ENCODE peak calls at places on chromosomes 13 and 19, in four cellular contexts. E is fibroblast of villous mesenchyme, F is cardiac muscle cell, K is H7. C is an unnamed sample.

GRCh38 chr13:64333888-64334287 is 2896.2 kb downstream of the PCDH9 start:
- DNase-seq in E (no peak), F (no peak), K (no peak), C (no peak)

GRCh38 chr19:38907670-38908069 is 4.3 kb downstream of the CCER2 start:
- DNase-seq in E (no peak), F (no peak), K (peak; percentile 31), C (no peak)

GRCh38 chr13:107421028-107421427 is 794.3 kb downstream of the LIG4 start:
- DNase-seq in E (peak; percentile 71), F (no peak), K (no peak), C (no peak)

GRCh38 chr13:112716841-112717520 is 27.1 kb downstream of the ATP11A start:
- DNase-seq in E (no peak), F (no peak), K (no peak), C (peak; percentile 24)

GRCh38 chr13:90362718-90363117 is 984.8 kb upstream of the MIR17HG start:
- DNase-seq in E (no peak), F (no peak), K (no peak), C (no peak)

GRCh38 chr19:43560687-43561086 is 14.6 kb downstream of the XRCC1 start:
- DNase-seq in E (peak; percentile 12), F (no peak), K (peak; percentile 76), C (no peak)

GRCh38 chr19:33063356-33064116 is 1.2 kb downstream of the RHPN2 start:
- DNase-seq in E (peak; percentile 21), F (peak; percentile 49), K (peak; percentile 71), C (no peak)

GRCh38 chr13:78603240-78603947 is at the start of gene POU4F1:
- DNase-seq in E (no peak), F (peak; percentile 71), K (peak; percentile 94), C (no peak)

GRCh38 chr13:27917121-27917947 is 2.5 kb upstream of the PDX1 start:
- DNase-seq in E (no peak), F (no peak), K (peak; percentile 67), C (no peak)

GRCh38 chr13:20566424-20566916 is 487 bp upstream of the IFT88 start:
- DNase-seq in E (peak; percentile 84), F (no peak), K (no peak), C (no peak)

GRCh38 chr13:98065468-98065867 is 77.4 kb upstream of the FARP1 start:
- DNase-seq in E (no peak), F (no peak), K (no peak), C (no peak)

GRCh38 chr13:61812286-61812685 is 396.6 kb upstream of the PCDH20 start:
- DNase-seq in E (no peak), F (no peak), K (no peak), C (no peak)

GRCh38 chr19:43818500-43818899 is 8.6 kb upstream of the ZNF283 start:
- DNase-seq in E (no peak), F (no peak), K (no peak), C (no peak)

GRCh38 chr13:23743269-23743668 is 145.9 kb downstream of the MIPEP start:
- DNase-seq in E (no peak), F (no peak), K (no peak), C (no peak)

DNA sequence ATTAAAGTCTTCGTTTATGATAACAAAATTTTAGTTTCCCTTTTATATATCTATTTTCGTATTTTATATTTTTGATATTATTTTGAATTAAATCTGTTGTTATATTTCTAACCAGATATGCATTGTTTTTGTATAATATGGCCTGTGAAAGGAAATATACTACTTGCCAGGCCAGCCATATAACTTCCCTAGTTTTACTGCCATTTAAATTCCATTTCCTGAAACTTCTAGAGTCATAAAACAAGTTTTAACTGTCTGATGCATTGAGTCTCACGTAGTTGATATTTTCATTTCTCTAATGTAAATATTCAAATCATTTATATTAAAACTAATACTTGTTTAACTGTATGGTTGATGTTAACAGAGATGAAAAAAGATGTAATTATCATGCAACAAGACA is 13.5 kb downstream of the ESD start:
- DNase-seq in E (no peak), F (no peak), K (no peak), C (no peak)
- H3K4me3 ChIP-seq in E (no peak overlapping the region), F (no peak overlapping the region), K (no peak overlapping the region), C (no peak overlapping the region)

GRCh38 chr13:34435338-34435737 is 506.7 kb upstream of the NBEA start:
- DNase-seq in E (peak; percentile 40), F (no peak), K (no peak), C (no peak)
- H3K4me3 ChIP-seq in E (no peak overlapping the region), F (no peak overlapping the region), K (no peak overlapping the region), C (no peak overlapping the region)

GRCh38 chr19:40425450-40426287 is at the start of gene SERTAD1:
- DNase-seq in E (peak; percentile 99), F (peak; percentile 100), K (peak; percentile 99), C (peak; percentile 100)

GRCh38 chr19:40423227-40423566 is 2.6 kb downstream of the SERTAD1 start:
- DNase-seq in E (no peak), F (no peak), K (peak; percentile 25), C (no peak)

GRCh38 chr19:40424637-40425449 is 949 bp downstream of the SERTAD1 start:
- DNase-seq in E (peak; percentile 27), F (peak; percentile 51), K (no peak), C (no peak)

GRCh38 chr19:40422428-40423226 is 3.2 kb downstream of the SERTAD1 start:
- DNase-seq in E (no peak), F (no peak), K (peak; percentile 20), C (no peak)

GRCh38 chr19:40423938-40424337 is 1.9 kb downstream of the SERTAD1 start:
- DNase-seq in E (no peak), F (no peak), K (no peak), C (no peak)
- H3K4me3 ChIP-seq in E (peak overlapping the region; percentile 84), F (peak overlapping the region; percentile 81), K (no peak overlapping the region), C (peak overlapping the region; percentile 73)

GRCh38 chr19:50728084-50728737 is 5.0 kb downstream of the CLEC11A start:
- DNase-seq in E (peak; percentile 71), F (peak; percentile 98), K (peak; percentile 97), C (peak; percentile 88)
- H3K4me3 ChIP-seq in E (no peak overlapping the region), F (no peak overlapping the region), K (peak overlapping the region; percentile 30), C (no peak overlapping the region)

GRCh38 chr13:41310963-41311606 is at the start of gene NAA16:
- DNase-seq in E (peak; percentile 84), F (peak; percentile 93), K (peak; percentile 97), C (peak; percentile 94)

GRCh38 chr13:41315466-41316047 is 4.5 kb downstream of the NAA16 start:
- DNase-seq in E (peak; percentile 40), F (no peak), K (no peak), C (no peak)

GRCh38 chr13:41311607-41312500 is 787 bp downstream of the NAA16 start:
- DNase-seq in E (peak; percentile 58), F (peak; percentile 65), K (peak; percentile 67), C (peak; percentile 80)

GRCh38 chr13:41313659-41314197 is 2.7 kb downstream of the NAA16 start:
- DNase-seq in E (no peak), F (no peak), K (no peak), C (no peak)

DNA sequence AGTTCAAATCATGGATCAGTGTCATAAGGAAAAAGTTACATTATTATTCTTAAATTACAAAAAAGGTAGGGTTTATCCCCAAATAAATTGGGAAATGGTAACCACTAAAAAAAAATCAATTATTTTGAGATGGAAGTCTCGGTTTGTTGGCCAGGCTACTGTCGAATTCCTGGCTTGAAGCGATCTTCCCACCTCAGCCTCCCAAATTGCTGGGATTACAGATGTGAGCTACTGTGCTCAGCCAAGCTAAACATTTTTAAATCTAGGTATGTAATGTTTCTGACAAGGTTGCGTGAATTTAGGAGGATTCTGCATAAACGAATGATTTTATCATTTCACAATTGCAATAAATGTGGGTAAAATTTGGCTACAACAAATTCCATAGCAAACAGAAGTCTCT is 2.0 kb downstream of the NAA16 start:
- DNase-seq in E (no peak), F (no peak), K (no peak), C (no peak)
- H3K4me3 ChIP-seq in E (peak overlapping the region; percentile 98), F (peak overlapping the region; percentile 92), K (no peak overlapping the region), C (peak overlapping the region; percentile 89)

GRCh38 chr19:6532244-6532999 is 1.6 kb downstream of the TNFSF9 start:
- DNase-seq in E (no peak), F (no peak), K (peak; percentile 63), C (no peak)

GRCh38 chr19:6531163-6531955 is 533 bp downstream of the TNFSF9 start:
- DNase-seq in E (no peak), F (no peak), K (no peak), C (no peak)

GRCh38 chr19:6533000-6533328 is 2.1 kb downstream of the TNFSF9 start:
- DNase-seq in E (no peak), F (no peak), K (no peak), C (no peak)

GRCh38 chr19:6530385-6531162 is at the start of gene TNFSF9:
- DNase-seq in E (peak; percentile 78), F (peak; percentile 91), K (peak; percentile 95), C (peak; percentile 95)

GRCh38 chr19:6531956-6532243 is 1.1 kb downstream of the TNFSF9 start:
- DNase-seq in E (no peak), F (no peak), K (peak; percentile 60), C (no peak)
- H3K4me3 ChIP-seq in E (no peak overlapping the region), F (no peak overlapping the region), K (peak overlapping the region; percentile 61), C (peak overlapping the region; percentile 69)

C was measured in suprapubic skin.